ENCODE peak calls at places on chromosomes 2 and 18, in seven cellular contexts. W is esophagus squamous epithelium, Y is sigmoid colon, H is uterus, D is SK-N-SH, K is spleen, G is HL-60. V is an unnamed sample.

GRCh38 chr2:24040511-24040910 is 6.7 kb downstream of the WDCP start:
- DNase-seq in W (no peak), Y (no peak), H (no peak), D (no peak), K (no peak), G (no peak), V (no peak)

GRCh38 chr18:53941601-53942335 is 282.7 kb downstream of the MBD2 start:
- DNase-seq in W (no peak), Y (no peak), H (no peak), D (no peak), K (no peak), G (peak), V (no peak)

GRCh38 chr2:30979822-30980245 is 158.4 kb downstream of the GALNT14 start:
- DNase-seq in W (no peak), Y (peak), H (peak), D (peak), K (no peak), G (no peak), V (no peak)

GRCh38 chr18:10950080-10950875 is 199.1 kb downstream of the PIEZO2 start:
- DNase-seq in W (no peak), Y (no peak), H (no peak), D (no peak), K (no peak), G (no peak), V (no peak)

GRCh38 chr2:191713837-191714236 is 35.9 kb downstream of the NABP1 start:
- DNase-seq in W (no peak), Y (no peak), H (no peak), D (no peak), K (no peak), G (no peak), V (no peak)

GRCh38 chr2:218290316-218291261 is 1.7 kb downstream of the TMBIM1 start:
- DNase-seq in W (no peak), Y (no peak), H (no peak), D (no peak), K (peak), G (no peak), V (no peak)

GRCh38 chr2:218229239-218229638 is 12.2 kb downstream of the ARPC2 start:
- DNase-seq in W (no peak), Y (no peak), H (no peak), D (no peak), K (no peak), G (no peak), V (no peak)

GRCh38 chr2:219289537-219290361 is 10.6 kb downstream of the DNAJB2 start:
- DNase-seq in W (no peak), Y (peak), H (peak), D (no peak), K (peak), G (no peak), V (no peak)

GRCh38 chr2:58512878-58513277 is 271.8 kb upstream of the FANCL start:
- DNase-seq in W (no peak), Y (no peak), H (no peak), D (no peak), K (no peak), G (no peak), V (no peak)

DNA sequence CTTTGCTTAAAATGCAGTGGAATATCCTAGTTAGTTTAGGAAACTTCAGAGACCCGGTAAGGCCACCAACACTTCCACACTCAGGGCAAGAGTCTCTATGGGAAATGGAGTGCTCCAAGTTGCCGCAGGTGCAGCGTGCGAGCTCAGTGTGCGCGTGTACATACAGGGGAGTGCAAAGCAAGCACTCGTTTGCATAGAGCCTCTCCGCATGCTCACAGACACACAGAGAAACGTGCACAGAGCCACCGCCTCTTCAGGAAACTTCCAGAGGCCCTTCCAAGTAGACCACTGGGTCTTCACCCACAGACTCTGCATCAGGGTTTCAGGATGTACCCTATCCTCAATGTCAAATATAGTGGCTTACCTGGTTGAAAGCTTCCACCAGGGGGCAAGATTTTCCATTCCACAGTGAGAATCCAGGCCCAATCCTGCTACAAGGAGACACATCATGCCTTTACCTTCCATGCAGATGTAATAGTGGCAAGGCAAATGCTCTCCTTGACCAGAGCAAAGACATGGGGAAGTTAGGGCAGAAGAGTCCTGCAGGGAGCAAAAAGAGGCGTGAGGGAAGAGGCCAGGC is 513.0 kb upstream of the MYT1L start:
- DNase-seq in W (no peak), Y (no peak), H (no peak), D (no peak), K (peak), G (no peak), V (no peak)
- TF ChIP-seq CTCF in W (no peak), Y (no peak), H (no peak), D (peak), K (no peak), G (no peak), V (no peak)

DNA sequence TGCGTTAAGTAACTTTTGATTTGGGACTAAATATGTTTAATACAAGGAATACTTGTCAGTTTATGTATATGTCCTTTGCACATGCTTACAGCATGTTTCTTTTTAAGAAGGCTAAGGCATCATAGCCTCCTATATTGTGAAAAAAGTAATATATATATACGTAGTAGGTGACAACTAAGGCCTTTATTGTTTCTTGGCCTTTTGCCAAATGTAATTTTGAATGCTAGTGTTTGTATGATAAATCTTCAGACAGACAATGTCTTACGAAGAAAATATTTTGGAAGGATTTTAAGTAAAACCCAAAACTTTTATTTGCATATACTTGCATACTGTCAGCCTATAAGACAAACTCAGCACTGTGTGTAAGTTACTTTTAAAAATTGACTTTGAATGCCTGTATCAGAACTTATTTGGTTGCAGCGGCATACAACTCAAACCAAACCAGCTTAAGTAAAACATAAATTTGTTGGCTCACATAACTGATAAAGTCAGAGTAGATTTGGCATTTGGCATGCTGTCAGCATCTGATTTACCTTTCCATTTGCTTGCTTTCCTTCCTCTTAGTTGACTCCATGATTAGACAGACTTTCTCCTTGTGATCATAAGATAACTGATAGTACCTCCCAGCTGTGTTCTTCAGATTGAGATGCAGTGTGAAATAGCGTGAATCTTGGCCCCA is 24.4 kb downstream of the UBE2E3 start:
- DNase-seq in W (no peak), Y (no peak), H (no peak), D (no peak), K (no peak), G (no peak), V (no peak)
- H3K27ac ChIP-seq in W (no peak), Y (no peak), H (no peak), D (no peak), K (no peak), G (no peak), V (no peak)

GRCh38 chr2:143574069-143574468 is 444.9 kb downstream of the ARHGAP15 start:
- DNase-seq in W (no peak), Y (no peak), H (no peak), D (no peak), K (no peak), G (no peak), V (no peak)

GRCh38 chr2:143579456-143579855 is 450.2 kb downstream of the ARHGAP15 start:
- DNase-seq in W (no peak), Y (no peak), H (no peak), D (no peak), K (no peak), G (no peak), V (no peak)

GRCh38 chr2:143572421-143572820 is 443.2 kb downstream of the ARHGAP15 start:
- DNase-seq in W (no peak), Y (no peak), H (no peak), D (no peak), K (no peak), G (no peak), V (no peak)

GRCh38 chr2:143577489-143577888 is 448.3 kb downstream of the ARHGAP15 start:
- DNase-seq in W (no peak), Y (no peak), H (no peak), D (no peak), K (no peak), G (no peak), V (no peak)

GRCh38 chr2:143575340-143575739 is 446.1 kb downstream of the ARHGAP15 start:
- DNase-seq in W (no peak), Y (no peak), H (no peak), D (no peak), K (no peak), G (no peak), V (no peak)
- TF ChIP-seq CTCF in W (no peak), Y (no peak), H (no peak), D (peak), K (no peak), G (no peak), V (no peak)

GRCh38 chr2:105797298-105797819 is 52.6 kb downstream of the NCK2 start:
- DNase-seq in W (no peak), Y (no peak), H (peak), D (no peak), K (no peak), G (peak), V (no peak)
- H3K27ac ChIP-seq in W (peak), Y (peak), H (peak), D (peak), K (peak), G (peak), V (peak)

DNA sequence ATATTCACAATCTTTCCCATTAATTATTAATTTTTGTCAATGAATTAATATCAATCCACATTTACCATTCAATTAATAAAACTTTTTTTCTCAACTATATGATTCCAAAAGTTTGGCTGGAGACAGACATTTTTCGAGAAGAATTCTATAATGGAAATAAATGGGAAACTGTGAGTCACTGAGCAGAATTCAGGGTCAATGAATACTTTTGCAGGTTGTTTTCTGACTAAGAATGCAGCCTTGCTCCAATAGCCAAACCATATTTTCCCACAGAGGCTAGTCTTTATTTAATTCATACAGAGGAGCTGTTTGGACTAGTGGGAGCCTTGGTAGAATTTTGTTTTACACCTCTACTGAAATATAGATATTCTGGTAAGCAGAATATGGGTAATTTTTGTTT is 82.3 kb downstream of the ARHGAP28 start:
- DNase-seq in W (no peak), Y (no peak), H (no peak), D (no peak), K (no peak), G (no peak), V (no peak)
- TF ChIP-seq CTCF in W (no peak), Y (no peak), H (no peak), D (no peak), K (no peak), G (no peak), V (no peak)

GRCh38 chr2:216006164-216006663 is 7.1 kb downstream of the MREG start:
- DNase-seq in W (no peak), Y (no peak), H (peak), D (no peak), K (peak), G (no peak), V (no peak)
- H3K27ac ChIP-seq in W (peak), Y (no peak), H (no peak), D (no peak), K (peak), G (no peak), V (no peak)

GRCh38 chr18:51767293-51767692 is 569.8 kb upstream of the MEX3C start:
- DNase-seq in W (no peak), Y (no peak), H (no peak), D (no peak), K (no peak), G (no peak), V (no peak)
- TF ChIP-seq CTCF in W (no peak), Y (no peak), H (no peak), D (no peak), K (no peak), G (no peak), V (no peak)

DNA sequence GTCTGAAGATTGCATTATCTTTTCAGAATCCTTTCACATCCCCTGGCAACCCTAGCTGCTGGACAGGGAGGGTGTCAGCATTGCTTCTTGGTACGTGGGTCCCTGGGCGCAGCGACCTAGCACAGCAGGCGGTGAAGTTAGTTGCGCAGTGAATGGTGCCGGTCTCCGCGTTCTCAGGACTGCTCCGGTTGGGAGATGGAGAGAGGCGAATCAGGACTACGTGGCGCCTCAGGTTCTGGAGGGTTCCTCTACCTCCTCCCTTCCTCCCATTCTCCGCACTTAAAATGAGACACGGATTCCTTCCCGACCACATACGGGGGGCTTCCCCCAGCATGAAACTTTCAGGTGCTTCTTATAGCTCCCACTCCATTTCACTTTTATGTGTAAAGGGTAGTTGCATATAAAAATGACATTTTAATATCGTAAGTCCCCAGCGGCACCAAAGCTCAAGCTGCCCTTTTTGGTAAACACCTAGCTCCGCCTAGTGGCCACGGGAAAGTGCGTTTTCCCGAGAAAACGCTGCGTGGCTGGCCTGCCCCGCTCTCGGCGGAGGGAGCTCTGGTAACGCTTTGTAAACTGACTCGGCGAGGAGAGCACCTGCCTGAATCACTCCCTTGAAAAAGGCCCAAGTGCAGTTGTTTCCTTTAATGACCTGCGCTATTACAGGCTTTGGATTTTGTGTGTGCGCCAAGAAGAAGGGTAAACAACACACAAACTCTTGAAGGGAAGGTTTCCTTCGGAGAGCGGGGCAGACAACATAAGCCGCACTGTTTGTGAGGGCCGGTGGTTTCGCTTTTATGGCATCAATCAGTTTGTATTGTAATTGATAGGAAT is 32.9 kb upstream of the INHBB start:
- DNase-seq in W (no peak), Y (peak), H (peak), D (peak), K (peak), G (peak), V (peak)
- H3K27ac ChIP-seq in W (peak), Y (no peak), H (peak), D (no peak), K (peak), G (no peak), V (no peak)

DNA sequence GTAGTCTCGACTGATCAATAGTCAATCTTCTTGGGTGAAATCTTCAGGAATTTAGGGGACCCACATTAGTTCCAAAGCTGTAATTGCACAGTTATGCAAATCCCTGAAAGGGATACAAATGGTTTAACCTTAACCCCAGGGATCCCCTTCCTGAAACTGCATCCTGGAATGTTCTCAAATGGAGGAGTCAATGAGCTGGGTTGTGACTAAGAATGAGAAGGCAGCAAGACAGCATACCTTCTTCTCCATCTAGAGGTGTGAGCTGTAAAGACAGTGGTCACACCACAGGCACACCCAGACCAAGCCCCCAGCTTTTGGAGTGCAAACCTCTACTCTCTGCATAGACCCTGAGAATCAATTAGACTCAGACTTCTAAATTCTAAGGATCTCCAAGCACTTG is 164.7 kb upstream of the MEIS1 start:
- DNase-seq in W (no peak), Y (no peak), H (no peak), D (no peak), K (no peak), G (no peak), V (no peak)
- TF ChIP-seq CTCF in W (no peak), Y (no peak), H (no peak), D (no peak), K (no peak), G (no peak), V (no peak)

V was measured in CD4-positive, alpha-beta T cell.